ENCODE peak calls at places on chromosomes 7 and 10, in seven cellular contexts. D, L, O, G, Q, I and S are unnamed samples.

GRCh38 chr10:127293640-127294039 is 97.2 kb upstream of the INSYN2A start:
- DNase-seq in D (no peak), L (no peak), O (no peak), G (no peak), Q (no peak), I (no peak), S (no peak)

GRCh38 chr7:66507764-66508296 is 120.9 kb upstream of the KCTD7 start:
- DNase-seq in D (no peak), L (no peak), O (no peak), G (no peak), Q (no peak), I (no peak), S (no peak)

GRCh38 chr7:98294798-98295382 is 13.4 kb downstream of the BRI3 start:
- DNase-seq in D (peak; percentile 77), L (peak; percentile 70), O (no peak), G (peak; percentile 75), Q (no peak), I (peak; percentile 76), S (peak; percentile 51)

GRCh38 chr7:45975367-45975766 is 54.3 kb upstream of the IGFBP3 start:
- DNase-seq in D (peak; percentile 19), L (no peak), O (no peak), G (peak; percentile 29), Q (peak; percentile 15), I (no peak), S (no peak)

GRCh38 chr7:5646846-5647245 is 134.6 kb downstream of the RNF216 start:
- DNase-seq in D (peak; percentile 99), L (no peak), O (no peak), G (peak; percentile 70), Q (peak; percentile 77), I (no peak), S (no peak)

GRCh38 chr7:40570218-40570617 is 435.4 kb downstream of the SUGCT start:
- DNase-seq in D (no peak), L (no peak), O (peak; percentile 40), G (no peak), Q (no peak), I (no peak), S (peak; percentile 7)

GRCh38 chr10:24720096-24720495 is 3.6 kb downstream of the ARHGAP21 start:
- DNase-seq in D (peak; percentile 53), L (no peak), O (no peak), G (no peak), Q (no peak), I (no peak), S (no peak)

GRCh38 chr10:43206391-43207235 is 60.3 kb downstream of the RASGEF1A start:
- DNase-seq in D (no peak), L (peak; percentile 27), O (no peak), G (no peak), Q (no peak), I (peak; percentile 5), S (no peak)

GRCh38 chr7:25282194-25282593 is 53.9 kb upstream of the NPVF start:
- DNase-seq in D (no peak), L (no peak), O (no peak), G (no peak), Q (no peak), I (no peak), S (no peak)

GRCh38 chr10:81875680-81876252 is 772 bp downstream of the NRG3 start:
- DNase-seq in D (no peak), L (no peak), O (no peak), G (no peak), Q (no peak), I (peak; percentile 10), S (no peak)

GRCh38 chr7:105178928-105179541 is 165.0 kb downstream of the KMT2E start:
- DNase-seq in D (peak; percentile 22), L (no peak), O (no peak), G (no peak), Q (no peak), I (no peak), S (no peak)

GRCh38 chr10:60943372-60944158 is 420 bp downstream of the RHOBTB1 start:
- DNase-seq in D (peak; percentile 48), L (peak; percentile 79), O (no peak), G (no peak), Q (peak; percentile 39), I (peak; percentile 71), S (peak; percentile 74)

GRCh38 chr7:31744294-31744874 is 57.4 kb downstream of the PPP1R17 start:
- DNase-seq in D (peak; percentile 81), L (peak; percentile 55), O (peak; percentile 29), G (peak; percentile 77), Q (peak; percentile 85), I (peak; percentile 65), S (peak; percentile 76)

GRCh38 chr7:93799750-93800357 is 90.7 kb downstream of the TFPI2 start:
- DNase-seq in D (peak; percentile 35), L (no peak), O (no peak), G (peak; percentile 27), Q (peak; percentile 64), I (no peak), S (no peak)

GRCh38 chr7:111424768-111425167 is 137.5 kb downstream of the IMMP2L start:
- DNase-seq in D (peak; percentile 50), L (no peak), O (no peak), G (no peak), Q (peak; percentile 27), I (no peak), S (peak; percentile 4)

GRCh38 chr7:55641811-55642210 is 69.5 kb upstream of the VOPP1 start:
- DNase-seq in D (peak; percentile 65), L (no peak), O (no peak), G (no peak), Q (no peak), I (no peak), S (no peak)

GRCh38 chr10:47457826-47458225 is 26.1 kb downstream of the ANXA8 start:
- DNase-seq in D (no peak), L (no peak), O (no peak), G (no peak), Q (no peak), I (no peak), S (no peak)

GRCh38 chr10:130398090-130398994 is 262.2 kb downstream of the GLRX3 start:
- DNase-seq in D (no peak), L (no peak), O (no peak), G (no peak), Q (no peak), I (no peak), S (no peak)

GRCh38 chr7:151485006-151485732 is 34.5 kb downstream of the RHEB start:
- DNase-seq in D (peak; percentile 86), L (no peak), O (no peak), G (no peak), Q (peak; percentile 87), I (no peak), S (peak; percentile 78)

GRCh38 chr7:97442-97841 is 94.9 kb upstream of the FAM20C start:
- DNase-seq in D (no peak), L (no peak), O (no peak), G (no peak), Q (no peak), I (peak; percentile 7), S (no peak)

GRCh38 chr7:155448632-155449007 is 9.3 kb upstream of the EN2 start:
- DNase-seq in D (no peak), L (no peak), O (no peak), G (no peak), Q (no peak), I (no peak), S (no peak)

GRCh38 chr10:100115011-100115770 is 33.5 kb upstream of the CPN1 start:
- DNase-seq in D (no peak), L (no peak), O (no peak), G (no peak), Q (no peak), I (no peak), S (no peak)

GRCh38 chr7:74496272-74496671 is 42.6 kb downstream of the GTF2IRD1 start:
- DNase-seq in D (no peak), L (no peak), O (no peak), G (no peak), Q (no peak), I (no peak), S (no peak)

DNA sequence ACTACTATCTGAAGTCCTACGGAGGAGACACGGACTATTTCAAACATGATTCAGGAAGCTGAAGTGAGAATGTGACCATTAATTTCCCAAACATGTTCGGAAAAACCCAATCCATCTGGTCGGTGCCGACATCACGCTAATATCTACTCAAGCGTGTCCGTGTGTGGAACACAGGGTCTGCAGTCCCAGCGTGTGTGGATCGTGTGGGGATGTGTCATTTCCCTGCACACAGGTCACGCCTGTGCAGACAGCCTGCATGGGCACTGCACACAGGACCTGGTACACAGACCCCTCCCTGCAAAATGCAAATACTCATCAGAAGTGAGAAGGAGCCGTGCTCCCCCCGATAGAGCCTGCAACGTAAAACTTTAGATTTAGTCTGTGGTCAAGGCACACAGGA is 57.8 kb downstream of the CARD11 start:
- DNase-seq in D (no peak), L (no peak), O (no peak), G (no peak), Q (no peak), I (no peak), S (no peak)
- H3K4me3 ChIP-seq in D (no peak overlapping the region), L (no peak overlapping the region), O (no peak overlapping the region), G (no peak overlapping the region), Q (no peak overlapping the region), I (no peak overlapping the region), S (no peak overlapping the region)

DNA sequence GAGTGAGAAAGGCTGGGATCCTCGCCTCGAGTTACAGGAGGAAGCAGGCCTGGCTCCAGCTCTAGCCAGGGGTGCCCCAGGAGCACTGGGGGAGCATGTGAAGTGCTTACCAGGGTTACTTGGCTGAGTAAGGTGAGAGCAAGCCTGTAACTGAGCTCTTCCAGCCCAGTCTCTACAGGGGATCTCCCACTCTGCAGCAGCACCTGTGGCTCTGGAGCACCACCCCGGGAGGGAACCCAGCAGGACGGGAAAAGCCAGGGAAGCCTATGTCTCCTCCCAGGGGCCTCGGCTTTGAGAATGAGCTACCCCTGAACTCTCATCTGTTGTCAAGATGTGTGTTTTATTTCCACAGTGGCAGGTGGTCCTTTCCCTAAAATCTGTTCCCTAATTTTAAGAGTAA is 10.6 kb downstream of the LRRC20 start:
- DNase-seq in D (no peak), L (no peak), O (no peak), G (no peak), Q (no peak), I (no peak), S (no peak)
- H3K4me3 ChIP-seq in D (no peak overlapping the region), L (no peak overlapping the region), O (no peak overlapping the region), G (no peak overlapping the region), Q (no peak overlapping the region), I (no peak overlapping the region), S (no peak overlapping the region)

GRCh38 chr10:725786-726185 is 36.3 kb upstream of the DIP2C start:
- DNase-seq in D (no peak), L (no peak), O (no peak), G (no peak), Q (peak; percentile 5), I (no peak), S (peak; percentile 7)

GRCh38 chr10:728603-729002 is 39.1 kb upstream of the DIP2C start:
- DNase-seq in D (no peak), L (no peak), O (no peak), G (no peak), Q (no peak), I (no peak), S (no peak)

GRCh38 chr10:729213-729612 is 39.7 kb upstream of the DIP2C start:
- DNase-seq in D (no peak), L (no peak), O (no peak), G (no peak), Q (no peak), I (no peak), S (no peak)

GRCh38 chr10:723973-724372 is 34.5 kb upstream of the DIP2C start:
- DNase-seq in D (no peak), L (no peak), O (no peak), G (no peak), Q (no peak), I (no peak), S (no peak)

GRCh38 chr10:727162-727790 is 37.8 kb upstream of the DIP2C start:
- DNase-seq in D (no peak), L (no peak), O (no peak), G (no peak), Q (no peak), I (no peak), S (no peak)
- H3K4me3 ChIP-seq in D (no peak overlapping the region), L (no peak overlapping the region), O (no peak overlapping the region), G (no peak overlapping the region), Q (no peak overlapping the region), I (no peak overlapping the region), S (no peak overlapping the region)

GRCh38 chr7:22350466-22351328 is 6.3 kb downstream of the RAPGEF5 start:
- DNase-seq in D (peak; percentile 30), L (no peak), O (no peak), G (no peak), Q (peak; percentile 70), I (no peak), S (peak; percentile 76)
- H3K4me3 ChIP-seq in D (no peak overlapping the region), L (no peak overlapping the region), O (no peak overlapping the region), G (no peak overlapping the region), Q (no peak overlapping the region), I (no peak overlapping the region), S (no peak overlapping the region)